ENCODE peak calls at places on chromosomes 16 and 17, in four cellular contexts. M is GM12892, H is T-cell, L is hepatocyte. O is an unnamed sample.

GRCh38 chr17:64309710-64310109 is 46.6 kb upstream of the TEX2 start:
- DNase-seq in H (no peak), L (no peak), M (no peak), O (no peak)

GRCh38 chr16:27239026-27239425 is 29.5 kb downstream of the NSMCE1 start:
- DNase-seq in L (no peak), H (no peak), M (no peak), O (no peak)

GRCh38 chr17:77312786-77313599 is 172.2 kb downstream of the SEC14L1 start:
- DNase-seq in L (peak; percentile 90), M (no peak), H (no peak), O (peak; percentile 79)

GRCh38 chr17:62178579-62178978 is 113.5 kb upstream of the MED13 start:
- DNase-seq in H (no peak), M (no peak), L (peak; percentile 16), O (no peak)

GRCh38 chr16:86087011-86087453 is 188.1 kb downstream of the IRF8 start:
- DNase-seq in L (no peak), H (no peak), M (no peak), O (no peak)

GRCh38 chr17:58520843-58521430 is 6.5 kb upstream of the MTMR4 start:
- DNase-seq in H (no peak), L (peak; percentile 51), M (no peak), O (no peak)

GRCh38 chr16:51152691-51153261 is 1.7 kb upstream of the SALL1 start:
- DNase-seq in L (no peak), H (no peak), M (no peak), O (no peak)

GRCh38 chr17:50763716-50764450 is 3.4 kb downstream of the ANKRD40CL start:
- DNase-seq in L (peak; percentile 28), H (no peak), M (no peak), O (no peak)

GRCh38 chr17:75542728-75543336 is 17.3 kb downstream of the LLGL2 start:
- DNase-seq in H (no peak), M (no peak), L (no peak), O (no peak)

GRCh38 chr16:67155305-67156145 is 4.2 kb downstream of the TRADD start:
- DNase-seq in H (peak; percentile 70), L (peak; percentile 92), M (peak; percentile 95), O (peak; percentile 60)

GRCh38 chr16:80323187-80323807 is 217.5 kb upstream of the DYNLRB2 start:
- DNase-seq in H (no peak), M (no peak), L (no peak), O (no peak)

GRCh38 chr16:80189481-80190163 is 351.2 kb upstream of the DYNLRB2 start:
- DNase-seq in M (no peak), H (no peak), L (no peak), O (no peak)

GRCh38 chr16:84840687-84841627 is 21.2 kb downstream of the CRISPLD2 start:
- DNase-seq in H (no peak), M (no peak), L (no peak), O (no peak)

GRCh38 chr16:72202014-72202413 is 30.1 kb upstream of the PMFBP1 start:
- DNase-seq in H (no peak), M (no peak), L (no peak), O (no peak)

GRCh38 chr16:77234611-77235010 is 35.4 kb downstream of the SYCE1L start:
- DNase-seq in M (no peak), L (no peak), H (no peak), O (no peak)

GRCh38 chr16:10562361-10562899 is 18.0 kb downstream of the EMP2 start:
- DNase-seq in M (no peak), L (no peak), H (no peak), O (no peak)

GRCh38 chr17:28188841-28189263 is 130.1 kb upstream of the TMEM97 start:
- DNase-seq in L (no peak), H (no peak), M (no peak), O (no peak)

GRCh38 chr16:49620158-49620867 is 235.6 kb downstream of the ZNF423 start:
- DNase-seq in M (no peak), L (peak; percentile 89), H (no peak), O (peak; percentile 55)

GRCh38 chr16:75195811-75196790 is 10.9 kb downstream of the CTRB2 start:
- DNase-seq in H (no peak), M (no peak), L (no peak), O (no peak)

GRCh38 chr16:54931757-54932660 is 1.3 kb downstream of the IRX5 start:
- DNase-seq in M (peak; percentile 6), L (no peak), H (no peak), O (no peak)

GRCh38 chr16:89822188-89823086 is 5.8 kb upstream of the SPIRE2 start:
- DNase-seq in M (no peak), H (no peak), L (peak; percentile 77), O (no peak)

GRCh38 chr17:7393613-7394451 is 493 bp downstream of the PLSCR3 start:
- DNase-seq in M (peak; percentile 63), L (peak; percentile 76), H (peak; percentile 56), O (no peak)

GRCh38 chr17:38702166-38702899 is 2.7 kb upstream of the MLLT6 start:
- DNase-seq in L (peak; percentile 94), M (peak; percentile 58), H (peak; percentile 71), O (peak; percentile 81)

GRCh38 chr17:50511058-50511457 is 2.8 kb downstream of the MYCBPAP start:
- DNase-seq in H (no peak), M (peak; percentile 73), L (no peak), O (no peak)

GRCh38 chr17:79836952-79837887 is 2.0 kb downstream of the CBX4 start:
- DNase-seq in H (peak; percentile 51), M (peak; percentile 85), L (peak; percentile 89), O (no peak)

GRCh38 chr17:50425682-50426471 is at the start of gene ACSF2:
- DNase-seq in L (peak; percentile 83), M (peak; percentile 86), H (peak; percentile 64), O (peak; percentile 42)

GRCh38 chr17:81551458-81552243 is 502 bp downstream of the FAAP100 start:
- DNase-seq in H (no peak), L (peak; percentile 44), M (no peak), O (no peak)

GRCh38 chr17:83073389-83074063 is 5.9 kb upstream of the METRNL start:
- DNase-seq in M (no peak), H (no peak), L (peak; percentile 71), O (no peak)

GRCh38 chr17:65737451-65737850 is 176.0 kb upstream of the AXIN2 start:
- DNase-seq in H (no peak), M (no peak), L (no peak), O (no peak)

GRCh38 chr17:46726106-46726670 is 92.3 kb downstream of the WNT3 start:
- DNase-seq in H (no peak), L (peak; percentile 34), M (no peak), O (no peak)

GRCh38 chr16:66832661-66833305 is 2.0 kb upstream of the NAE1 start:
- DNase-seq in L (no peak), M (no peak), H (no peak), O (no peak)

GRCh38 chr17:46876353-46876887 is 25.0 kb downstream of the WNT9B start:
- DNase-seq in H (no peak), M (no peak), L (peak; percentile 73), O (no peak)

GRCh38 chr17:5883775-5884665 is 186.2 kb upstream of the WSCD1 start:
- DNase-seq in L (no peak), M (no peak), H (no peak), O (no peak)

O was measured in tibial nerve.